ENCODE peak calls at places on chromosome 1, in four cellular contexts. E is adrenal gland, L is IMR-90, N is esophagus muscularis mucosa. P is an unnamed sample.

GRCh38 chr1:214018605-214019268 is 31.0 kb downstream of the PROX1 start:
- DNase-seq in E (no peak), L (no peak), N (no peak), P (no peak)

GRCh38 chr1:180040034-180040433 is 85.4 kb downstream of the CEP350 start:
- DNase-seq in E (peak), L (peak), N (no peak), P (no peak)

GRCh38 chr1:87833158-87833557 is 504.5 kb downstream of the LMO4 start:
- DNase-seq in E (no peak), L (peak), N (no peak), P (no peak)

GRCh38 chr1:221994274-221994698 is 252.4 kb upstream of the DUSP10 start:
- DNase-seq in E (no peak), L (peak), N (peak), P (no peak)

GRCh38 chr1:150966011-150966410 is 8.6 kb downstream of the CERS2 start:
- DNase-seq in E (no peak), L (no peak), N (no peak), P (no peak)

GRCh38 chr1:156052862-156053769 is 482 bp downstream of the UBQLN4 start:
- DNase-seq in E (peak), L (peak), N (no peak), P (peak)

GRCh38 chr1:84166797-84167196 is 22.7 kb downstream of the PRKACB start:
- DNase-seq in E (no peak), L (no peak), N (no peak), P (no peak)

GRCh38 chr1:175131100-175131499 is 61.5 kb downstream of the KIAA0040 start:
- DNase-seq in E (no peak), L (no peak), N (no peak), P (no peak)

GRCh38 chr1:25817840-25818501 is 1.8 kb upstream of the MTFR1L start:
- DNase-seq in E (peak), L (no peak), N (no peak), P (no peak)

DNA sequence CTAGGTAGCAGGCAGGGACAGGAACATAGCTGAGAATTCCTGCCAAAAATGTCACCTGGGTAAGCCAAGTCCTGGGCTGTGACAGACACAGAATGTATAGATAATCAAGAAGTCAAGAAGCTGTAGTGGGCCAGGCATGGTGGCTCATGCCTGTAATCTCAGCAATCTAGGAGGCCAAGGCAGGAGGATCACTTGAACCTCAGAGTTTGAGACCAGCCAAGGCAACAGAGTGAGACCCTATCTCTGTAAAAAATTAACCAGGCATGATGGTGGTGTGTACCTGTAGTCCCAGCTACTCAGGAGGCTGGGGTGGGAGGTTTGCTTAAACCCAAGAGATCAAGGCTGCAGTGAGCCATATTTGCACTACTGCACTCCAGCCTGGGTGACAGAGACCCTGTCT is 3.3 kb upstream of the ALG14 start:
- DNase-seq in E (no peak), L (no peak), N (no peak), P (no peak)
- TF ChIP-seq POLR2A in E (no peak), L (no peak), N (no peak), P (no peak)

GRCh38 chr1:36142121-36142520 is 7.2 kb downstream of the TRAPPC3 start:
- DNase-seq in E (no peak), L (no peak), N (no peak), P (no peak)
- H3K27ac ChIP-seq in E (no peak), L (no peak), N (peak), P (no peak)

GRCh38 chr1:42820813-42821212 is 3.6 kb upstream of the SVBP start:
- DNase-seq in E (no peak), L (no peak), N (no peak), P (no peak)

GRCh38 chr1:42817976-42818375 is 779 bp upstream of the SVBP start:
- DNase-seq in E (no peak), L (no peak), N (no peak), P (no peak)

GRCh38 chr1:42817440-42817767 is 207 bp upstream of the SVBP start:
- DNase-seq in E (no peak), L (no peak), N (no peak), P (no peak)

GRCh38 chr1:42815938-42816599 is 853 bp upstream of the ERMAP start:
- DNase-seq in E (no peak), L (peak), N (no peak), P (no peak)

GRCh38 chr1:42816600-42817439 is at the start of the genes ERMAP and SVBP:
- DNase-seq in E (peak), L (peak), N (peak), P (peak)
- TF ChIP-seq POLR2A in E (peak), L (peak), N (no peak), P (peak)

GRCh38 chr1:9440261-9440660 is 99.0 kb upstream of the SLC25A33 start:
- DNase-seq in E (no peak), L (no peak), N (no peak), P (no peak)
- H3K27ac ChIP-seq in E (no peak), L (no peak), N (no peak), P (peak)

GRCh38 chr1:43549921-43550597 is 19.4 kb downstream of the PTPRF start:
- DNase-seq in E (no peak), L (no peak), N (no peak), P (peak)
- TF ChIP-seq POLR2A in E (no peak), L (no peak), N (no peak), P (peak)

GRCh38 chr1:219294251-219294650 is 120.6 kb downstream of the LYPLAL1 start:
- DNase-seq in E (no peak), L (no peak), N (no peak), P (no peak)

GRCh38 chr1:219298581-219299148 is 125.0 kb downstream of the LYPLAL1 start:
- DNase-seq in E (no peak), L (peak), N (no peak), P (no peak)

GRCh38 chr1:219296916-219297315 is 123.2 kb downstream of the LYPLAL1 start:
- DNase-seq in E (no peak), L (no peak), N (no peak), P (no peak)

GRCh38 chr1:219299420-219299819 is 125.7 kb downstream of the LYPLAL1 start:
- DNase-seq in E (no peak), L (no peak), N (no peak), P (no peak)

GRCh38 chr1:219296430-219296850 is 122.8 kb downstream of the LYPLAL1 start:
- DNase-seq in E (no peak), L (peak), N (no peak), P (no peak)
- H3K27ac ChIP-seq in E (no peak), L (peak), N (peak), P (no peak)

GRCh38 chr1:15196807-15197530 is 43.4 kb downstream of the TMEM51 start:
- DNase-seq in E (no peak), L (no peak), N (no peak), P (peak)
- TF ChIP-seq POLR2A in E (no peak), L (no peak), N (no peak), P (peak)